ENCODE peak calls at places on chromosomes 4 and X, in four cellular contexts. H is stimulated activated CD4-positive, alpha-beta T cell treated with anti-CD3 and anti-CD28 coated beads, Interleukin-15, amount 100 ng/mL, for 1 hour; G is activated T-helper 1 cell treated with anti-CD3 and anti-CD28 coated beads, Interleukin-2, amount 50 U/mL, for 16 hours; X is nephron progenitor cell. V is an unnamed sample.

GRCh38 chr4:7392438-7393374 is 42.0 kb downstream of the PSAPL1 start:
- DNase-seq in G (no peak), X (peak), H (no peak), V (peak)

GRCh38 chrX:10989386-10989785 is 121.7 kb upstream of the HCCS start:
- DNase-seq in X (no peak), G (no peak), H (no peak), V (no peak)

GRCh38 chr4:109873791-109874514 is 26.0 kb downstream of the LRIT3 start:
- DNase-seq in G (no peak), H (no peak), X (no peak), V (no peak)

GRCh38 chrX:129678176-129678880 is 23.6 kb upstream of the APLN start:
- DNase-seq in G (no peak), X (no peak), H (peak), V (no peak)

GRCh38 chr4:39559641-39560040 is 32.4 kb upstream of the UGDH start:
- DNase-seq in X (no peak), H (no peak), G (no peak), V (no peak)

GRCh38 chr4:53640576-53641459 is 49.5 kb upstream of the LNX1 start:
- DNase-seq in H (no peak), X (no peak), G (no peak), V (no peak)

GRCh38 chr4:155807021-155807420 is 48.2 kb downstream of the GUCY1B1 start:
- DNase-seq in H (no peak), X (no peak), G (no peak), V (no peak)

GRCh38 chrX:50448565-50448964 is 22.1 kb downstream of the DGKK start:
- DNase-seq in X (no peak), H (no peak), G (no peak), V (no peak)

GRCh38 chr4:113675731-113676707 is 85.5 kb downstream of the CAMK2D start:
- DNase-seq in G (no peak), H (no peak), X (no peak), V (no peak)

GRCh38 chrX:15745179-15745578 is 7.1 kb downstream of the CA5B start:
- DNase-seq in X (no peak), H (no peak), G (no peak), V (no peak)

GRCh38 chr4:109434007-109434792 is 585 bp downstream of the SEC24B start:
- DNase-seq in G (no peak), H (peak), X (no peak), V (peak)

GRCh38 chr4:15689540-15689939 is 7.9 kb downstream of the FAM200B start:
- DNase-seq in G (no peak), H (no peak), X (no peak), V (no peak)

GRCh38 chrX:125395626-125396025 is 76.0 kb downstream of the TEX13C start:
- DNase-seq in G (no peak), X (no peak), H (no peak), V (no peak)

GRCh38 chr4:16269742-16270522 is 43.7 kb upstream of the TAPT1 start:
- DNase-seq in G (no peak), H (no peak), X (no peak), V (no peak)

GRCh38 chr4:169334335-169334734 is 63.6 kb upstream of the SH3RF1 start:
- DNase-seq in G (no peak), H (no peak), X (no peak), V (no peak)

GRCh38 chr4:37765741-37766140 is 60.7 kb upstream of the PGM2 start:
- DNase-seq in H (no peak), G (no peak), X (no peak), V (no peak)

GRCh38 chr4:128668566-128668965 is 140.9 kb upstream of the JADE1 start:
- DNase-seq in G (no peak), H (no peak), X (no peak), V (no peak)

GRCh38 chr4:81919810-81920209 is 448.1 kb upstream of the RASGEF1B start:
- DNase-seq in H (no peak), X (no peak), G (no peak), V (no peak)

GRCh38 chr4:139483000-139483399 is 29.1 kb downstream of the RAB33B start:
- DNase-seq in H (no peak), X (no peak), G (no peak), V (no peak)

GRCh38 chr4:173527103-173527876 is 2.7 kb downstream of the HAND2 start:
- DNase-seq in X (peak), G (no peak), H (no peak), V (peak)

GRCh38 chr4:43243433-43244116 is 351.1 kb downstream of the GRXCR1 start:
- DNase-seq in G (no peak), H (no peak), X (no peak), V (no peak)

GRCh38 chr4:81648576-81649272 is 177.0 kb upstream of the RASGEF1B start:
- DNase-seq in X (no peak), H (no peak), G (no peak), V (no peak)

GRCh38 chr4:24368801-24369200 is 215.6 kb downstream of the DHX15 start:
- DNase-seq in G (no peak), X (no peak), H (no peak), V (no peak)

GRCh38 chr4:48635310-48635709 is 144.8 kb downstream of the FRYL start:
- DNase-seq in X (no peak), H (no peak), G (no peak), V (no peak)

GRCh38 chr4:61411241-61411640 is 211.1 kb downstream of the ADGRL3 start:
- DNase-seq in H (no peak), G (no peak), X (no peak), V (no peak)

GRCh38 chrX:83845397-83845796 is 15.5 kb upstream of the CYLC1 start:
- DNase-seq in X (peak), H (no peak), G (no peak), V (no peak)

GRCh38 chr4:77193511-77194236 is 36.7 kb downstream of the CCNG2 start:
- DNase-seq in H (peak), G (peak), X (peak), V (peak)

GRCh38 chr4:160276785-160277325 is 1174.0 kb downstream of the RAPGEF2 start:
- DNase-seq in H (no peak), G (no peak), X (peak), V (no peak)

GRCh38 chr4:145436114-145436513 is 45.5 kb upstream of the SMAD1 start:
- DNase-seq in X (no peak), H (no peak), G (no peak), V (no peak)

GRCh38 chrX:20594985-20595384 is 328.3 kb upstream of the RPS6KA3 start:
- DNase-seq in G (no peak), H (no peak), X (no peak), V (no peak)

GRCh38 chrX:16160729-16161128 is 6.6 kb upstream of the MAGEB17 start:
- DNase-seq in X (no peak), H (no peak), G (no peak), V (no peak)

GRCh38 chr4:74501579-74501978 is 56.6 kb downstream of the AREG start:
- DNase-seq in H (no peak), G (no peak), X (no peak), V (no peak)

V was measured in H9.